ENCODE peak calls at places on chromosome 18, in ten cellular contexts. U is mammary epithelial cell; F is aorta; M is lung; H is body of pancreas; I is left ventricle myocardium inferior; Z is ovary; L is hepatocyte; X is Panc1; Q is CD4-positive, CD25-positive, alpha-beta regulatory T cell. O is an unnamed sample. For H3K4me1 and H3K27me3, the result is how much of the 10 kb centered on the place peaks cover.

GRCh38 chr18:45671366-45671765 is 52.6 kb upstream of the SLC14A1 start:
- DNase-seq in L (no peak), H (no peak), F (no peak), X (no peak), Q (no peak), M (no peak), I (no peak), Z (no peak), U (no peak), O (no peak)

GRCh38 chr18:59917422-59917821 is 17.6 kb downstream of the PMAIP1 start:
- DNase-seq in I (no peak), X (no peak), H (no peak), Z (no peak), M (no peak), F (no peak), Q (no peak), L (no peak), U (peak), O (no peak)

GRCh38 chr18:74217476-74218143 is 69.3 kb downstream of the TIMM21 start:
- DNase-seq in U (no peak), F (no peak), X (no peak), L (no peak), Q (no peak), I (no peak), H (peak), Z (no peak), M (peak), O (no peak)

GRCh38 chr18:75293591-75293990 is 83.0 kb downstream of the TSHZ1 start:
- DNase-seq in F (no peak), Q (no peak), I (no peak), Z (no peak), U (peak), H (no peak), L (no peak), X (no peak), M (no peak), O (no peak)

GRCh38 chr18:8998481-8999217 is 103.8 kb upstream of the NDUFV2 start:
- DNase-seq in L (no peak), X (no peak), I (no peak), F (no peak), H (no peak), U (no peak), M (no peak), Z (no peak), Q (no peak), O (no peak)

GRCh38 chr18:32362484-32362883 is 108.2 kb downstream of the GAREM1 start:
- DNase-seq in Z (no peak), X (no peak), L (no peak), F (no peak), U (peak), H (no peak), M (no peak), Q (no peak), I (no peak), O (no peak)

GRCh38 chr18:43869451-43870008 is 592.2 kb upstream of the SYT4 start:
- DNase-seq in Z (no peak), X (no peak), I (no peak), L (no peak), H (no peak), Q (no peak), U (no peak), F (no peak), M (no peak), O (no peak)

GRCh38 chr18:9782073-9782857 is 74.2 kb downstream of the RAB31 start:
- DNase-seq in F (no peak), U (peak), H (no peak), X (no peak), L (peak), I (no peak), M (no peak), Q (no peak), Z (no peak), O (no peak)

GRCh38 chr18:3625717-3626091 is 175.7 kb downstream of the TGIF1 start:
- DNase-seq in I (no peak), F (no peak), Z (no peak), H (no peak), L (no peak), X (no peak), M (no peak), U (no peak), Q (no peak), O (no peak)

GRCh38 chr18:79516441-79516931 is 120.8 kb downstream of the NFATC1 start:
- DNase-seq in F (peak), H (no peak), M (no peak), L (no peak), Q (no peak), U (no peak), X (no peak), Z (no peak), I (no peak), O (peak)

GRCh38 chr18:12589419-12589818 is 68.5 kb downstream of the SPIRE1 start:
- DNase-seq in Z (no peak), U (no peak), M (no peak), F (no peak), L (no peak), H (peak), I (no peak), X (no peak), Q (no peak), O (no peak)

GRCh38 chr18:8705941-8706544 is 687 bp downstream of the MTCL1 start:
- DNase-seq in X (no peak), I (no peak), U (peak), H (peak), M (no peak), Q (no peak), L (peak), Z (peak), F (peak), O (peak)

GRCh38 chr18:58865009-58865345 is 300 bp downstream of the ZNF532 start:
- DNase-seq in U (no peak), Q (no peak), I (no peak), F (no peak), M (no peak), X (no peak), H (no peak), Z (no peak), L (no peak), O (no peak)

GRCh38 chr18:3014501-3015202 is 1.7 kb upstream of the LPIN2 start:
- DNase-seq in U (no peak), F (no peak), I (no peak), H (no peak), L (no peak), M (no peak), Z (no peak), Q (no peak), X (no peak), O (no peak)

GRCh38 chr18:58143391-58143790 is 99.4 kb downstream of the NEDD4L start:
- DNase-seq in I (no peak), U (no peak), F (no peak), X (no peak), L (peak), Q (no peak), H (no peak), M (no peak), Z (no peak), O (no peak)

GRCh38 chr18:28176933-28177827 is at the start of gene CDH2:
- DNase-seq in X (no peak), I (peak), F (peak), Q (no peak), M (no peak), L (peak), H (no peak), U (peak), Z (peak), O (no peak)

GRCh38 chr18:36828157-36828629 is 609 bp downstream of the TPGS2 start:
- DNase-seq in L (peak), X (no peak), Z (no peak), I (no peak), H (peak), F (no peak), M (peak), Q (peak), U (peak), O (no peak)

GRCh38 chr18:55857409-55857808 is 269.4 kb upstream of the TCF4 start:
- DNase-seq in Q (no peak), U (peak), Z (no peak), F (no peak), I (no peak), M (no peak), X (no peak), L (no peak), H (no peak), O (no peak)

GRCh38 chr18:26383454-26384270 is 157.4 kb downstream of the TAF4B start:
- DNase-seq in H (no peak), F (no peak), L (peak), M (no peak), Q (no peak), Z (no peak), U (peak), X (peak), I (no peak), O (no peak)

GRCh38 chr18:44580159-44580558 is 100.5 kb upstream of the SETBP1 start:
- DNase-seq in F (no peak), X (no peak), I (no peak), M (no peak), L (no peak), H (no peak), U (no peak), Q (no peak), Z (no peak), O (no peak)

GRCh38 chr18:44682871-44683221 is 2.2 kb downstream of the SETBP1 start:
- DNase-seq in I (no peak), H (peak), F (no peak), M (no peak), Q (no peak), U (peak), L (peak), X (no peak), Z (peak), O (no peak)

GRCh38 chr18:12990662-12990976 is 543 bp upstream of the CEP192 start:
- DNase-seq in H (no peak), L (no peak), X (no peak), M (no peak), Z (no peak), I (no peak), F (no peak), U (no peak), Q (no peak), O (no peak)

GRCh38 chr18:34280653-34281052 is 55.9 kb upstream of the NOL4 start:
- DNase-seq in X (no peak), Z (no peak), Q (no peak), U (no peak), M (no peak), F (no peak), H (no peak), I (no peak), L (no peak), O (no peak)

GRCh38 chr18:74630804-74631203 is 33.1 kb downstream of the ZNF407 start:
- DNase-seq in Q (no peak), M (no peak), U (no peak), F (no peak), H (no peak), X (no peak), I (no peak), L (no peak), Z (no peak), O (no peak)

GRCh38 chr18:73895701-73896100 is 251.9 kb downstream of the FBXO15 start:
- DNase-seq in U (no peak), M (no peak), I (no peak), X (no peak), L (peak), Q (no peak), F (no peak), Z (no peak), H (no peak), O (no peak)

GRCh38 chr18:74418023-74418422 is 39.1 kb downstream of the DIPK1C start:
- DNase-seq in U (no peak), M (no peak), Q (no peak), X (no peak), Z (no peak), I (no peak), F (no peak), H (no peak), L (no peak), O (no peak)

GRCh38 chr18:31490387-31490786 is 7.6 kb upstream of the DSG2 start:
- DNase-seq in I (no peak), F (no peak), H (no peak), M (no peak), Q (no peak), L (peak), Z (no peak), U (peak), X (no peak), O (no peak)

GRCh38 chr18:55318864-55319516 is 269.0 kb downstream of the TCF4 start:
- DNase-seq in H (no peak), U (no peak), F (no peak), Q (no peak), I (no peak), X (no peak), Z (no peak), L (no peak), M (no peak), O (no peak)

GRCh38 chr18:9612215-9612830 is 2.0 kb downstream of the PPP4R1 start:
- DNase-seq in L (peak), X (no peak), U (peak), Z (no peak), F (no peak), M (peak), Q (peak), I (no peak), H (peak), O (no peak)

GRCh38 chr18:57443716-57444115 is 8.5 kb downstream of the ONECUT2 start:
- DNase-seq in U (no peak), X (no peak), Q (no peak), M (no peak), F (no peak), L (no peak), H (no peak), I (no peak), Z (no peak), O (no peak)

GRCh38 chr18:75945534-75945933 is 518.0 kb upstream of the SMIM21 start:
- DNase-seq in M (no peak), H (no peak), F (no peak), Q (no peak), I (no peak), Z (no peak), L (no peak), X (no peak), U (no peak), O (no peak)

GRCh38 chr18:44579028-44579692 is 101.5 kb upstream of the SETBP1 start:
- DNase-seq in X (no peak), M (no peak), L (peak), U (peak), H (no peak), Z (no peak), I (no peak), Q (no peak), F (no peak), O (no peak)

GRCh38 chr18:77012120-77012519 is 120.5 kb downstream of the MBP start:
- DNase-seq in Z (no peak), L (no peak), U (no peak), H (no peak), F (no peak), X (no peak), M (no peak), I (no peak), Q (no peak), O (no peak)

GRCh38 chr18:77015176-77015575 is 117.4 kb downstream of the MBP start:
- DNase-seq in M (no peak), I (no peak), Q (no peak), U (no peak), X (no peak), H (no peak), F (no peak), Z (no peak), L (no peak), O (no peak)

GRCh38 chr18:77014538-77014937 is 118.0 kb downstream of the MBP start:
- DNase-seq in I (peak), Z (peak), U (no peak), L (no peak), H (no peak), X (no peak), F (peak), M (no peak), Q (no peak), O (no peak)

GRCh38 chr18:77012751-77013550 is 119.6 kb downstream of the MBP start:
- DNase-seq in Q (no peak), L (no peak), F (no peak), X (no peak), H (no peak), I (no peak), U (peak), M (no peak), Z (no peak), O (no peak)

GRCh38 chr18:77013777-77014525 is 118.6 kb downstream of the MBP start:
- DNase-seq in L (no peak), F (peak), X (no peak), I (peak), Z (no peak), U (no peak), M (peak), H (no peak), Q (no peak), O (no peak)
- H3K4me1 ChIP-seq in L (under half), F (under half), X (under half), I (half or more), Z (under half), U (under half), M (under half), H (under half), Q (under half), O (under half)

GRCh38 chr18:21930177-21930576 is 189.6 kb downstream of the MIB1 start:
- DNase-seq in I (no peak), M (no peak), X (no peak), L (no peak), F (no peak), Q (no peak), Z (no peak), H (no peak), U (no peak), O (no peak)

GRCh38 chr18:21928925-21929324 is 188.3 kb downstream of the MIB1 start:
- DNase-seq in I (no peak), U (no peak), M (no peak), X (no peak), F (no peak), H (no peak), Z (no peak), Q (no peak), L (no peak), O (no peak)

GRCh38 chr18:21933931-21934765 is 193.6 kb downstream of the MIB1 start:
- DNase-seq in U (no peak), F (no peak), H (no peak), X (no peak), I (no peak), Q (no peak), Z (no peak), M (no peak), L (no peak), O (no peak)

DNA sequence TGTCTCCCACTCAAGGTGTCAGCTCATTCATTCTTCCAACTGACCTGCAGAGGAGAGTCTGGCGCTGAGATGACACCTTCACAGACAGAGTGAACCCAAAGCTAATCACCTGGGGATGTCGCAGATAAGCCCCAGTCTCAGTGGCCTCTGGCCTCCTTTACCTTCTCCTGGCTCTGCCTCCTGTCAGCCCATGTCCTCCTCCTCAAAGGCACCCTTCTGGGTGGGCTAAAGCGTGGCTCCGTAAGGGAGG is 194.1 kb downstream of the MIB1 start:
- DNase-seq in Z (no peak), M (no peak), F (no peak), X (no peak), Q (no peak), H (no peak), U (no peak), L (no peak), I (no peak), O (no peak)
- H3K27me3 ChIP-seq in Z (under half), M (under half), F (under half), X (under half), Q (under half), H (under half), U (under half), L (under half), I (under half), O (under half)

GRCh38 chr18:70296289-70296688 is 7.4 kb downstream of the SOCS6 start:
- DNase-seq in X (no peak), M (no peak), U (no peak), L (no peak), H (peak), I (peak), F (no peak), Z (no peak), Q (no peak), O (no peak)
- H3K4me1 ChIP-seq in X (half or more), M (under half), U (under half), L (under half), H (under half), I (half or more), F (under half), Z (under half), Q (under half), O (half or more)

GRCh38 chr18:48942554-48943261 is 8.1 kb downstream of the SMAD7 start:
- DNase-seq in Q (no peak), U (peak), L (peak), M (peak), F (no peak), I (no peak), H (peak), X (peak), Z (no peak), O (no peak)
- H3K27me3 ChIP-seq in Q (under half), U (under half), L (under half), M (under half), F (under half), I (under half), H (under half), X (under half), Z (under half), O (under half)